ENCODE peak calls at places on chromosomes 11 and 22, in ten cellular contexts. One of them, this sample, is unnamed.

GRCh38 chr11:35218956-35219355 is 80.0 kb downstream of the CD44 start:
- DNase-seq in left kidney: no peak
- DNase-seq in GM18507: no peak
- DNase-seq in skeletal muscle cell: no peak
- DNase-seq in brain microvascular endothelial cell: peak
- DNase-seq in fibroblast of the aortic adventitia: peak
- DNase-seq in ACHN: no peak
- DNase-seq in AG09319: peak
- DNase-seq in omental fat pad: no peak
- DNase-seq in T-cell: no peak
- DNase-seq in this sample: no peak

GRCh38 chr11:116062526-116063171 is 558.4 kb upstream of the CADM1 start:
- DNase-seq in brain microvascular endothelial cell: no peak
- DNase-seq in AG09319: no peak
- DNase-seq in GM18507: no peak
- DNase-seq in fibroblast of the aortic adventitia: no peak
- DNase-seq in skeletal muscle cell: no peak
- DNase-seq in left kidney: peak
- DNase-seq in omental fat pad: no peak
- DNase-seq in T-cell: no peak
- DNase-seq in ACHN: no peak
- DNase-seq in this sample: no peak

GRCh38 chr22:44268431-44269116 is 44.2 kb downstream of the SHISAL1 start:
- DNase-seq in T-cell: no peak
- DNase-seq in AG09319: no peak
- DNase-seq in ACHN: no peak
- DNase-seq in brain microvascular endothelial cell: no peak
- DNase-seq in GM18507: no peak
- DNase-seq in fibroblast of the aortic adventitia: no peak
- DNase-seq in skeletal muscle cell: no peak
- DNase-seq in left kidney: no peak
- DNase-seq in omental fat pad: no peak
- DNase-seq in this sample: no peak

GRCh38 chr11:16373768-16374167 is 17.4 kb upstream of the SOX6 start:
- DNase-seq in brain microvascular endothelial cell: no peak
- DNase-seq in GM18507: no peak
- DNase-seq in omental fat pad: no peak
- DNase-seq in ACHN: no peak
- DNase-seq in AG09319: no peak
- DNase-seq in left kidney: no peak
- DNase-seq in T-cell: no peak
- DNase-seq in fibroblast of the aortic adventitia: no peak
- DNase-seq in skeletal muscle cell: no peak
- DNase-seq in this sample: no peak

GRCh38 chr11:75262436-75262835 is 21.9 kb downstream of the TPBGL start:
- DNase-seq in skeletal muscle cell: no peak
- DNase-seq in left kidney: no peak
- DNase-seq in fibroblast of the aortic adventitia: no peak
- DNase-seq in T-cell: no peak
- DNase-seq in brain microvascular endothelial cell: no peak
- DNase-seq in GM18507: no peak
- DNase-seq in AG09319: no peak
- DNase-seq in ACHN: no peak
- DNase-seq in omental fat pad: no peak
- DNase-seq in this sample: no peak

GRCh38 chr11:10936999-10937398 is 79.1 kb upstream of the ZBED5 start:
- DNase-seq in T-cell: no peak
- DNase-seq in GM18507: no peak
- DNase-seq in skeletal muscle cell: no peak
- DNase-seq in fibroblast of the aortic adventitia: no peak
- DNase-seq in AG09319: no peak
- DNase-seq in brain microvascular endothelial cell: no peak
- DNase-seq in left kidney: no peak
- DNase-seq in omental fat pad: no peak
- DNase-seq in ACHN: no peak
- DNase-seq in this sample: no peak

GRCh38 chr11:33052241-33052640 is 12.9 kb downstream of the TCP11L1 start:
- DNase-seq in GM18507: no peak
- DNase-seq in left kidney: no peak
- DNase-seq in AG09319: no peak
- DNase-seq in T-cell: no peak
- DNase-seq in fibroblast of the aortic adventitia: no peak
- DNase-seq in omental fat pad: no peak
- DNase-seq in skeletal muscle cell: no peak
- DNase-seq in ACHN: no peak
- DNase-seq in brain microvascular endothelial cell: no peak
- DNase-seq in this sample: no peak

GRCh38 chr22:24944224-24944937 is 2.1 kb downstream of the LHFPL7 start:
- DNase-seq in AG09319: no peak
- DNase-seq in brain microvascular endothelial cell: no peak
- DNase-seq in fibroblast of the aortic adventitia: no peak
- DNase-seq in omental fat pad: no peak
- DNase-seq in T-cell: no peak
- DNase-seq in GM18507: no peak
- DNase-seq in skeletal muscle cell: no peak
- DNase-seq in left kidney: no peak
- DNase-seq in ACHN: no peak
- DNase-seq in this sample: no peak

This sample was measured in foreskin melanocyte.